ENCODE peak calls at places on chromosomes 12 and 14, in nine cellular contexts. B, F, V, W, A, E, M, U and R are unnamed samples.

GRCh38 chr14:21454843-21455550 is 926 bp downstream of the CHD8 start:
- DNase-seq in E (no peak), F (no peak), A (no peak), B (no peak), V (no peak), U (no peak), W (no peak), M (no peak), R (no peak)

GRCh38 chr12:49959570-49960473 is 1.9 kb upstream of the AQP5 start:
- DNase-seq in E (no peak), B (peak; percentile 19), F (no peak), U (peak; percentile 80), V (peak; percentile 81), A (no peak), W (peak; percentile 23), M (no peak), R (no peak)

GRCh38 chr14:52473557-52473956 is 78.7 kb downstream of the TXNDC16 start:
- DNase-seq in F (no peak), A (no peak), M (no peak), V (no peak), U (peak; percentile 78), B (no peak), E (no peak), W (peak; percentile 76), R (no peak)

GRCh38 chr12:4269279-4269991 is 4.1 kb upstream of the CCND2 start:
- DNase-seq in W (peak; percentile 48), E (peak; percentile 89), A (peak; percentile 81), U (no peak), M (peak; percentile 87), F (peak; percentile 85), B (peak; percentile 84), V (peak; percentile 67), R (peak; percentile 92)

GRCh38 chr14:85531141-85531593 is 1.2 kb downstream of the FLRT2 start:
- DNase-seq in U (no peak), E (no peak), A (peak; percentile 81), F (peak; percentile 31), V (no peak), M (no peak), W (peak; percentile 91), B (peak; percentile 53), R (peak; percentile 72)

GRCh38 chr12:128613821-128614220 is 209.9 kb downstream of the SLC15A4 start:
- DNase-seq in A (peak; percentile 38), E (no peak), V (no peak), W (no peak), B (no peak), M (no peak), U (no peak), F (no peak), R (no peak)

GRCh38 chr12:106893451-106893850 is 62.3 kb upstream of the TMEM263 start:
- DNase-seq in V (no peak), U (peak; percentile 39), E (no peak), A (no peak), M (no peak), F (no peak), B (no peak), W (no peak), R (no peak)

GRCh38 chr12:6946033-6946919 is 2.5 kb downstream of the C12orf57 start:
- DNase-seq in F (peak; percentile 38), U (peak; percentile 94), A (peak; percentile 68), W (no peak), V (peak; percentile 97), E (peak; percentile 95), B (peak; percentile 96), M (no peak), R (peak; percentile 76)

GRCh38 chr12:67519824-67520433 is 128.6 kb upstream of the DYRK2 start:
- DNase-seq in V (peak; percentile 36), B (no peak), F (no peak), E (no peak), U (no peak), A (no peak), W (no peak), M (no peak), R (no peak)

GRCh38 chr14:68103841-68104240 is 284.3 kb downstream of the RAD51B start:
- DNase-seq in U (no peak), F (no peak), E (no peak), A (no peak), M (no peak), V (no peak), B (no peak), W (no peak), R (no peak)

GRCh38 chr12:100901266-100901665 is 106.7 kb downstream of the ANO4 start:
- DNase-seq in A (no peak), B (no peak), F (no peak), V (no peak), M (no peak), E (no peak), W (no peak), U (no peak), R (no peak)

DNA sequence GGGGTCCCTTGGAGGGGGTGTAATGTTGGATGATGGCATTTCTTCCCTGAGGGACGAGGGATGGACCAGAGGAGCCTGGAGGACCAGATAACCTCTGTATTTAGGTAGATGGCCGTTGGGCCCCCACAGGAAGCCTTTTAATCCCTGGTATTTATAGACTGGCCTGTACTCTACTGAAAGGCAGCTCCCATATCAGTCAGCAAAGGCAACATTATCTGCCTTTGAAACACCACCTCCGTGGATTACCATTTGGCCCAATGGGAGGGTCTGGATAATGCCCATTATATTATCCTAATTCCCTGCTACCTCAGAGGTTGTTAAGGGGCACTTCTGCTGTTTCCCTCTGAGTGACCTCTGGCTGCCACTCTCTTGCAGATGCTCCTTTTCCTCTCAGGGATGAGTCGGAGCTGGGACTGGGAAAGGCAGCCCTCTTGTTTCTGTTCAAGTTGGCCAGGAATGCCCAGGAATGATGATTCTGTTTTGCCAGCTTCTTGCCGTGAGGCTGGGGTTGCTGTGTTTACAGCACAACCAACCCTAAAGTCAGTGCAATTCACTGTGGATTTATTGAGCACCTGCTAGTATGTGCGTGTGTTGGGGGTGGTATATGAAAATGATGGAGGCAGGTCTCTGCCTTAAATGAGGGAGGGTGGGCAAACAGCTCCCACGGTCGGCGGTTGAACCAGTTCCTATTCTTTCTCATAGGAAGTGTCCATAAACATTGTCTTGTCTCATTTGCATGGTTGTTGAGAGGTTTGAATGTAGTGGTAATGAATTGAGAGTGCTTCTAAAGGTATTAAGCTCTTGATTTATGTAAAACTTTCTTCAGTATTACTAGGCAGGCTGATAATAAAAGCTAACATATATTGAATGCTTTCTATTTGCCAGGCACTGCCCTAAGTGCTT is 18.1 kb downstream of the SUSD6 start:
- DNase-seq in B (no peak), A (no peak), W (no peak), V (no peak), E (no peak), F (no peak), U (no peak), M (no peak), R (no peak)
- H3K4me1 ChIP-seq in B (peaks cover 45% of the 10 kb centered on the region), A (peaks cover 17% of the 10 kb centered on the region), W (peaks cover 22% of the 10 kb centered on the region), V (peaks cover 9% of the 10 kb centered on the region), E (peaks cover 51% of the 10 kb centered on the region), F (peaks cover 97% of the 10 kb centered on the region), U (peaks cover 25% of the 10 kb centered on the region), M (peaks cover 62% of the 10 kb centered on the region), R (peaks cover 37% of the 10 kb centered on the region)

GRCh38 chr14:101969480-101969879 is 5.1 kb downstream of the DYNC1H1 start:
- DNase-seq in A (no peak), F (no peak), V (no peak), B (no peak), M (no peak), U (no peak), W (no peak), E (no peak), R (peak; percentile 37)
- H3K27me3 ChIP-seq in A (no peaks in the 10 kb centered on the region), F (no peaks in the 10 kb centered on the region), V (no peaks in the 10 kb centered on the region), B (no peaks in the 10 kb centered on the region), M (no peaks in the 10 kb centered on the region), U (no peaks in the 10 kb centered on the region), W (no peaks in the 10 kb centered on the region), E (no peaks in the 10 kb centered on the region), R (no peaks in the 10 kb centered on the region)

DNA sequence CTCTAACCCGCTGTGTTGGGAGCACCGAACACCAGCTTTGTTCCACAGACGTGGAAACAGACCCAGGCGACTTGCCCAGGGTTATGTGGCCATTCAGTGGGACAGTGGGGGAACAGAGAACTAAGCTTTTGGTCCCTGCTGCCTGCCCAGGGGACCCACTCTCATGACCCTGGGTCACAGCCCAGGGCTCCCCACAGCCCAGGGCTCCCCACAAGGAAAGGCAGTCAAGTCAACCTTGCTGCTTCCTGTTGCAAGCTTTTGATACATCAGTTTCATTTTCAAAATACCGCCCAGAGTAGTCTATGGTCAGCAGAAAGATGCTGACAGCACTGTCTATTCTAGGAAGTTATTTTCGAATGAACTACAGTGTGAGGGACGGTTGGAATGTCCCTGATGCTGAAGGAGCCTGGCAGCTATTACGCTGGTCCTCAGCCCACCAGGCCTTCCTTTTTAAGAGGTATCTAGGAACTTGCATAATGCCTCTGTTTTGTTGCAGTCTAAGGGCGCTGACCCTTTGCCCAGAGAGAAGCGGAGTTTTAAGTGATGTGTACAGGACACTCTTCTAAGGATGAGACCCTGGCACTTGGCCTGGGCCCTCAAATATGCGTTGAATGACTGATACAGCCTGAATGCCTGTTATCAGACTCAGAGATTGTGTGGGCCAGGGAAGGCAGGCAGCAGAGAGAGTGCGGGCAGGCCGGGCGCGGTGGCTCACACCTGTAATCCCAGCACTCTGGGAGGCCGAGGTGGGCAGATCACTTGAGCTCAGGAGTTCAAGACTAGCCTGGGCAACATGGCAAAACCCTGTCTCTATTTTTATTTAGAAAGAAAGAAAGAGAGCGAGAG is 12.6 kb upstream of the TTC7B start:
- DNase-seq in E (peak; percentile 33), U (no peak), A (peak; percentile 49), M (no peak), V (no peak), F (no peak), W (no peak), B (no peak), R (no peak)
- H3K4me3 ChIP-seq in E (no peak overlapping the region), U (peak overlapping the region; percentile 61), A (peak overlapping the region; percentile 37), M (peak overlapping the region; percentile 66), V (peak overlapping the region; percentile 61), F (peak overlapping the region; percentile 17), W (peak overlapping the region; percentile 79), B (peak overlapping the region; percentile 21), R (peak overlapping the region; percentile 66)

GRCh38 chr12:75722714-75723200 is 211.3 kb upstream of the KRR1 start:
- DNase-seq in U (peak; percentile 88), V (peak; percentile 77), W (peak; percentile 90), F (no peak), M (no peak), E (peak; percentile 31), A (no peak), B (no peak), R (no peak)

GRCh38 chr12:75721231-75721641 is 209.8 kb upstream of the KRR1 start:
- DNase-seq in V (no peak), W (peak; percentile 41), M (no peak), F (no peak), A (no peak), U (no peak), E (no peak), B (no peak), R (no peak)

GRCh38 chr12:75721790-75722189 is 210.4 kb upstream of the KRR1 start:
- DNase-seq in M (no peak), E (no peak), A (no peak), V (no peak), U (no peak), W (no peak), F (no peak), B (no peak), R (no peak)

GRCh38 chr12:75717902-75718301 is 206.5 kb upstream of the KRR1 start:
- DNase-seq in U (no peak), F (no peak), A (no peak), B (no peak), M (no peak), W (no peak), E (no peak), V (no peak), R (no peak)

DNA sequence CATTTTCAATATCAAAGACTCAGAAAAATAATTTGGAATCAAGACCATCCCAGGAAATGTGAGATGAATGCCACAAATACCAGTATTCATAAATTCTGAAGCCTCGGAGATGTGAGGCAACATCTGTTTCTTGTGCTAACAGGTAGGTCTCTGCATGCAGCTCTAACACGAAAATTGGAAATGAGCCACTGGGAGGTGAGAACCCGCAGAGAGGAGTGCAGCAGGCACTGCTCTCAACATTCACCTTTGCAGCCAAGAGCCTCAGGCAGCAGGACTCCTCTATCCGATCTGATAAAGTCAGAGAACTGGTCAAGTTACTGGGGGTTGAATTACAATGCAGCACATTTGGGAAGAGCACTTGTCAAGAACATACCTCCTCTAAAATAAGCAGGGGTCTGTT is 209.4 kb upstream of the KRR1 start:
- DNase-seq in U (peak; percentile 45), V (peak; percentile 71), F (no peak), A (no peak), W (peak; percentile 32), E (no peak), M (no peak), B (no peak), R (no peak)
- H3K4me1 ChIP-seq in U (peaks cover 50% of the 10 kb centered on the region), V (peaks cover 24% of the 10 kb centered on the region), F (peaks cover 51% of the 10 kb centered on the region), A (peaks cover 3% of the 10 kb centered on the region), W (peaks cover 44% of the 10 kb centered on the region), E (peaks cover 24% of the 10 kb centered on the region), M (peaks cover 18% of the 10 kb centered on the region), B (no peaks in the 10 kb centered on the region), R (peaks cover 4% of the 10 kb centered on the region)